ENCODE peak calls at places on chromosomes 12 and 14, in seven cellular contexts. One of them, this sample, is unnamed.

GRCh38 chr12:25725874-25726273 is 172.8 kb upstream of the LMNTD1 start:
- DNase-seq in AG10803: peak
- DNase-seq in stimulated activated CD8-positive, alpha-beta memory T cell treated with anti-CD3 and anti-CD28 coated beads, Interleukin-4, amount 100 ng/mL, for 48 hours: no peak
- DNase-seq in uterus: no peak
- DNase-seq in right atrium auricular region: no peak
- DNase-seq in amygdala: no peak
- DNase-seq in G401: no peak
- DNase-seq in this sample: no peak

GRCh38 chr14:70789361-70789760 is 20.0 kb downstream of the MAP3K9 start:
- DNase-seq in AG10803: peak
- DNase-seq in stimulated activated CD8-positive, alpha-beta memory T cell treated with anti-CD3 and anti-CD28 coated beads, Interleukin-4, amount 100 ng/mL, for 48 hours: no peak
- DNase-seq in uterus: no peak
- DNase-seq in right atrium auricular region: no peak
- DNase-seq in amygdala: no peak
- DNase-seq in G401: no peak
- DNase-seq in this sample: no peak

GRCh38 chr12:53452159-53453077 is 516 bp downstream of the PCBP2 start:
- DNase-seq in AG10803: peak
- DNase-seq in stimulated activated CD8-positive, alpha-beta memory T cell treated with anti-CD3 and anti-CD28 coated beads, Interleukin-4, amount 100 ng/mL, for 48 hours: peak
- DNase-seq in uterus: peak
- DNase-seq in right atrium auricular region: peak
- DNase-seq in amygdala: peak
- DNase-seq in G401: peak
- DNase-seq in this sample: peak

GRCh38 chr12:89801284-89801683 is 92.6 kb upstream of the ATP2B1 start:
- DNase-seq in AG10803: no peak
- DNase-seq in stimulated activated CD8-positive, alpha-beta memory T cell treated with anti-CD3 and anti-CD28 coated beads, Interleukin-4, amount 100 ng/mL, for 48 hours: no peak
- DNase-seq in uterus: no peak
- DNase-seq in right atrium auricular region: no peak
- DNase-seq in amygdala: no peak
- DNase-seq in G401: no peak
- DNase-seq in this sample: no peak

GRCh38 chr12:6807170-6807569 is 14.5 kb upstream of the GPR162 start:
- DNase-seq in AG10803: peak
- DNase-seq in stimulated activated CD8-positive, alpha-beta memory T cell treated with anti-CD3 and anti-CD28 coated beads, Interleukin-4, amount 100 ng/mL, for 48 hours: no peak
- DNase-seq in uterus: no peak
- DNase-seq in right atrium auricular region: no peak
- DNase-seq in amygdala: no peak
- DNase-seq in G401: no peak
- DNase-seq in this sample: no peak

GRCh38 chr12:5742264-5742663 is 202.8 kb downstream of the ANO2 start:
- DNase-seq in AG10803: no peak
- DNase-seq in stimulated activated CD8-positive, alpha-beta memory T cell treated with anti-CD3 and anti-CD28 coated beads, Interleukin-4, amount 100 ng/mL, for 48 hours: no peak
- DNase-seq in uterus: no peak
- DNase-seq in right atrium auricular region: no peak
- DNase-seq in amygdala: no peak
- DNase-seq in G401: no peak
- DNase-seq in this sample: no peak

GRCh38 chr14:99809376-99809775 is 16.2 kb downstream of the EML1 start:
- DNase-seq in AG10803: peak
- DNase-seq in stimulated activated CD8-positive, alpha-beta memory T cell treated with anti-CD3 and anti-CD28 coated beads, Interleukin-4, amount 100 ng/mL, for 48 hours: no peak
- DNase-seq in uterus: peak
- DNase-seq in right atrium auricular region: peak
- DNase-seq in amygdala: peak
- DNase-seq in G401: no peak
- DNase-seq in this sample: no peak

GRCh38 chr12:27101290-27101689 is 18.9 kb upstream of the C12orf71 start:
- DNase-seq in AG10803: no peak
- DNase-seq in stimulated activated CD8-positive, alpha-beta memory T cell treated with anti-CD3 and anti-CD28 coated beads, Interleukin-4, amount 100 ng/mL, for 48 hours: no peak
- DNase-seq in uterus: no peak
- DNase-seq in right atrium auricular region: no peak
- DNase-seq in amygdala: no peak
- DNase-seq in G401: no peak
- DNase-seq in this sample: no peak

GRCh38 chr12:97752129-97752528 is 289.5 kb downstream of the RMST start:
- DNase-seq in AG10803: no peak
- DNase-seq in stimulated activated CD8-positive, alpha-beta memory T cell treated with anti-CD3 and anti-CD28 coated beads, Interleukin-4, amount 100 ng/mL, for 48 hours: no peak
- DNase-seq in uterus: no peak
- DNase-seq in right atrium auricular region: no peak
- DNase-seq in amygdala: no peak
- DNase-seq in G401: no peak
- DNase-seq in this sample: no peak

GRCh38 chr12:122483969-122484368 is 16.8 kb downstream of the ZCCHC8 start:
- DNase-seq in AG10803: no peak
- DNase-seq in stimulated activated CD8-positive, alpha-beta memory T cell treated with anti-CD3 and anti-CD28 coated beads, Interleukin-4, amount 100 ng/mL, for 48 hours: no peak
- DNase-seq in uterus: no peak
- DNase-seq in right atrium auricular region: no peak
- DNase-seq in amygdala: no peak
- DNase-seq in G401: no peak
- DNase-seq in this sample: no peak

GRCh38 chr12:113292091-113292490 is 42.8 kb downstream of the SLC8B1 start:
- DNase-seq in AG10803: peak
- DNase-seq in stimulated activated CD8-positive, alpha-beta memory T cell treated with anti-CD3 and anti-CD28 coated beads, Interleukin-4, amount 100 ng/mL, for 48 hours: no peak
- DNase-seq in uterus: no peak
- DNase-seq in right atrium auricular region: no peak
- DNase-seq in amygdala: no peak
- DNase-seq in G401: no peak
- DNase-seq in this sample: no peak

GRCh38 chr12:79691299-79692248 is 810 bp upstream of the PAWR start:
- DNase-seq in AG10803: peak
- DNase-seq in stimulated activated CD8-positive, alpha-beta memory T cell treated with anti-CD3 and anti-CD28 coated beads, Interleukin-4, amount 100 ng/mL, for 48 hours: no peak
- DNase-seq in uterus: peak
- DNase-seq in right atrium auricular region: no peak
- DNase-seq in amygdala: no peak
- DNase-seq in G401: peak
- DNase-seq in this sample: no peak

GRCh38 chr12:65900912-65901672 is 76.8 kb downstream of the HMGA2 start:
- DNase-seq in AG10803: peak
- DNase-seq in stimulated activated CD8-positive, alpha-beta memory T cell treated with anti-CD3 and anti-CD28 coated beads, Interleukin-4, amount 100 ng/mL, for 48 hours: no peak
- DNase-seq in uterus: no peak
- DNase-seq in right atrium auricular region: no peak
- DNase-seq in amygdala: no peak
- DNase-seq in G401: no peak
- DNase-seq in this sample: no peak

GRCh38 chr14:51448831-51449665 is 202.7 kb upstream of the FRMD6 start:
- DNase-seq in AG10803: peak
- DNase-seq in stimulated activated CD8-positive, alpha-beta memory T cell treated with anti-CD3 and anti-CD28 coated beads, Interleukin-4, amount 100 ng/mL, for 48 hours: no peak
- DNase-seq in uterus: no peak
- DNase-seq in right atrium auricular region: no peak
- DNase-seq in amygdala: no peak
- DNase-seq in G401: peak
- DNase-seq in this sample: no peak

GRCh38 chr14:42214981-42215491 is 608.4 kb downstream of the LRFN5 start:
- DNase-seq in AG10803: peak
- DNase-seq in stimulated activated CD8-positive, alpha-beta memory T cell treated with anti-CD3 and anti-CD28 coated beads, Interleukin-4, amount 100 ng/mL, for 48 hours: no peak
- DNase-seq in uterus: no peak
- DNase-seq in right atrium auricular region: no peak
- DNase-seq in amygdala: no peak
- DNase-seq in G401: peak
- DNase-seq in this sample: no peak

GRCh38 chr12:22539055-22539454 is 5.3 kb downstream of the C2CD5 start:
- DNase-seq in AG10803: no peak
- DNase-seq in stimulated activated CD8-positive, alpha-beta memory T cell treated with anti-CD3 and anti-CD28 coated beads, Interleukin-4, amount 100 ng/mL, for 48 hours: no peak
- DNase-seq in uterus: no peak
- DNase-seq in right atrium auricular region: no peak
- DNase-seq in amygdala: no peak
- DNase-seq in G401: no peak
- DNase-seq in this sample: no peak

GRCh38 chr14:59215353-59215752 is 26.9 kb downstream of the DAAM1 start:
- DNase-seq in AG10803: peak
- DNase-seq in stimulated activated CD8-positive, alpha-beta memory T cell treated with anti-CD3 and anti-CD28 coated beads, Interleukin-4, amount 100 ng/mL, for 48 hours: no peak
- DNase-seq in uterus: peak
- DNase-seq in right atrium auricular region: peak
- DNase-seq in amygdala: peak
- DNase-seq in G401: peak
- DNase-seq in this sample: peak

GRCh38 chr12:63045020-63045860 is 105.8 kb downstream of the AVPR1A start:
- DNase-seq in AG10803: peak
- DNase-seq in stimulated activated CD8-positive, alpha-beta memory T cell treated with anti-CD3 and anti-CD28 coated beads, Interleukin-4, amount 100 ng/mL, for 48 hours: no peak
- DNase-seq in uterus: no peak
- DNase-seq in right atrium auricular region: no peak
- DNase-seq in amygdala: no peak
- DNase-seq in G401: no peak
- DNase-seq in this sample: no peak

GRCh38 chr12:121805171-121805687 is 1.4 kb downstream of the SETD1B start:
- DNase-seq in AG10803: no peak
- DNase-seq in stimulated activated CD8-positive, alpha-beta memory T cell treated with anti-CD3 and anti-CD28 coated beads, Interleukin-4, amount 100 ng/mL, for 48 hours: no peak
- DNase-seq in uterus: no peak
- DNase-seq in right atrium auricular region: no peak
- DNase-seq in amygdala: no peak
- DNase-seq in G401: peak
- DNase-seq in this sample: no peak